ENCODE peak calls at places on chromosomes 4 and X, in seven cellular contexts. One of them, this sample, is unnamed.

GRCh38 chrX:135516376-135516775 is 4.1 kb upstream of the INTS6L start:
- DNase-seq in cardiac muscle cell: no peak
- DNase-seq in AG04450: no peak
- DNase-seq in sigmoid colon: no peak
- DNase-seq in ascending aorta: no peak
- DNase-seq in pancreas: no peak
- DNase-seq in keratinocyte: no peak
- DNase-seq in this sample: no peak

GRCh38 chrX:105658136-105658535 is 164.2 kb upstream of the NRK start:
- DNase-seq in keratinocyte: no peak
- DNase-seq in sigmoid colon: no peak
- DNase-seq in AG04450: no peak
- DNase-seq in pancreas: no peak
- DNase-seq in ascending aorta: no peak
- DNase-seq in cardiac muscle cell: no peak
- DNase-seq in this sample: no peak

GRCh38 chr4:174036563-174036962 is 246.9 kb downstream of the FBXO8 start:
- DNase-seq in cardiac muscle cell: peak; percentile 45
- DNase-seq in AG04450: no peak
- DNase-seq in ascending aorta: no peak
- DNase-seq in keratinocyte: no peak
- DNase-seq in pancreas: no peak
- DNase-seq in sigmoid colon: no peak
- DNase-seq in this sample: no peak

GRCh38 chrX:73855546-73855945 is 292.5 kb downstream of the CHIC1 start:
- DNase-seq in sigmoid colon: peak; percentile 86
- DNase-seq in cardiac muscle cell: peak; percentile 75
- DNase-seq in keratinocyte: no peak
- DNase-seq in pancreas: peak; percentile 78
- DNase-seq in AG04450: peak; percentile 8
- DNase-seq in ascending aorta: peak; percentile 85
- DNase-seq in this sample: no peak

GRCh38 chr4:67751260-67751659 is 2.9 kb downstream of the GNRHR start:
- DNase-seq in ascending aorta: no peak
- DNase-seq in cardiac muscle cell: no peak
- DNase-seq in keratinocyte: no peak
- DNase-seq in AG04450: no peak
- DNase-seq in pancreas: no peak
- DNase-seq in sigmoid colon: no peak
- DNase-seq in this sample: no peak

GRCh38 chr4:141724646-141725045 is 88.3 kb downstream of the IL15 start:
- DNase-seq in sigmoid colon: no peak
- DNase-seq in keratinocyte: no peak
- DNase-seq in pancreas: no peak
- DNase-seq in cardiac muscle cell: no peak
- DNase-seq in AG04450: no peak
- DNase-seq in ascending aorta: no peak
- DNase-seq in this sample: no peak

GRCh38 chr4:100168521-100168920 is 21.7 kb downstream of the DDIT4L start:
- DNase-seq in pancreas: no peak
- DNase-seq in sigmoid colon: no peak
- DNase-seq in AG04450: no peak
- DNase-seq in ascending aorta: no peak
- DNase-seq in cardiac muscle cell: no peak
- DNase-seq in keratinocyte: no peak
- DNase-seq in this sample: no peak

GRCh38 chr4:24642941-24643628 is 58.7 kb upstream of the DHX15 start:
- DNase-seq in sigmoid colon: no peak
- DNase-seq in pancreas: no peak
- DNase-seq in ascending aorta: no peak
- DNase-seq in AG04450: peak; percentile 80
- DNase-seq in cardiac muscle cell: no peak
- DNase-seq in keratinocyte: no peak
- DNase-seq in this sample: peak; percentile 87

GRCh38 chr4:122480023-122480422 is 23.5 kb upstream of the IL2 start:
- DNase-seq in sigmoid colon: no peak
- DNase-seq in ascending aorta: no peak
- DNase-seq in AG04450: peak; percentile 1
- DNase-seq in cardiac muscle cell: peak; percentile 69
- DNase-seq in keratinocyte: no peak
- DNase-seq in pancreas: no peak
- DNase-seq in this sample: no peak

GRCh38 chr4:43251760-43252317 is 359.3 kb downstream of the GRXCR1 start:
- DNase-seq in pancreas: peak; percentile 15
- DNase-seq in keratinocyte: no peak
- DNase-seq in AG04450: no peak
- DNase-seq in cardiac muscle cell: no peak
- DNase-seq in ascending aorta: no peak
- DNase-seq in sigmoid colon: no peak
- DNase-seq in this sample: no peak

GRCh38 chrX:20019672-20020365 is 29.0 kb upstream of the BCLAF3 start:
- DNase-seq in pancreas: no peak
- DNase-seq in sigmoid colon: no peak
- DNase-seq in AG04450: no peak
- DNase-seq in ascending aorta: no peak
- DNase-seq in keratinocyte: no peak
- DNase-seq in cardiac muscle cell: no peak
- DNase-seq in this sample: no peak

GRCh38 chrX:131791608-131792355 is 231.3 kb upstream of the STK26 start:
- DNase-seq in sigmoid colon: no peak
- DNase-seq in pancreas: no peak
- DNase-seq in AG04450: no peak
- DNase-seq in keratinocyte: no peak
- DNase-seq in cardiac muscle cell: no peak
- DNase-seq in ascending aorta: no peak
- DNase-seq in this sample: no peak

GRCh38 chrX:131789664-131790063 is 233.4 kb upstream of the STK26 start:
- DNase-seq in ascending aorta: no peak
- DNase-seq in sigmoid colon: no peak
- DNase-seq in keratinocyte: no peak
- DNase-seq in AG04450: no peak
- DNase-seq in cardiac muscle cell: no peak
- DNase-seq in pancreas: no peak
- DNase-seq in this sample: no peak

GRCh38 chrX:131795442-131796229 is 227.5 kb upstream of the STK26 start:
- DNase-seq in keratinocyte: no peak
- DNase-seq in sigmoid colon: no peak
- DNase-seq in cardiac muscle cell: no peak
- DNase-seq in pancreas: peak; percentile 51
- DNase-seq in AG04450: no peak
- DNase-seq in ascending aorta: no peak
- DNase-seq in this sample: no peak

GRCh38 chrX:131792789-131793462 is 230.2 kb upstream of the STK26 start:
- DNase-seq in sigmoid colon: peak; percentile 95
- DNase-seq in pancreas: peak; percentile 93
- DNase-seq in keratinocyte: peak; percentile 32
- DNase-seq in AG04450: no peak
- DNase-seq in cardiac muscle cell: no peak
- DNase-seq in ascending aorta: peak; percentile 94
- DNase-seq in this sample: no peak

GRCh38 chrX:131792356-131792749 is 230.7 kb upstream of the STK26 start:
- DNase-seq in sigmoid colon: peak; percentile 96
- DNase-seq in cardiac muscle cell: no peak
- DNase-seq in ascending aorta: peak; percentile 95
- DNase-seq in pancreas: peak; percentile 95
- DNase-seq in keratinocyte: peak; percentile 75
- DNase-seq in AG04450: no peak
- DNase-seq in this sample: no peak
- TF ChIP-seq CTCF in sigmoid colon: no peak
- TF ChIP-seq CTCF in cardiac muscle cell: no peak
- TF ChIP-seq CTCF in ascending aorta: peak; percentile 63
- TF ChIP-seq CTCF in pancreas: no peak
- TF ChIP-seq CTCF in keratinocyte: peak; percentile 20
- TF ChIP-seq CTCF in AG04450: no peak
- TF ChIP-seq CTCF in this sample: no peak

GRCh38 chr4:15882675-15883086 is 55.9 kb downstream of the FGFBP1 start:
- DNase-seq in keratinocyte: peak; percentile 85
- DNase-seq in pancreas: peak; percentile 59
- DNase-seq in ascending aorta: no peak
- DNase-seq in AG04450: peak; percentile 65
- DNase-seq in sigmoid colon: peak; percentile 69
- DNase-seq in cardiac muscle cell: peak; percentile 81
- DNase-seq in this sample: no peak
- H3K4me3 ChIP-seq in keratinocyte: no peak overlapping the region
- H3K4me3 ChIP-seq in pancreas: no peak overlapping the region
- H3K4me3 ChIP-seq in ascending aorta: no peak overlapping the region
- H3K4me3 ChIP-seq in AG04450: no peak overlapping the region
- H3K4me3 ChIP-seq in sigmoid colon: no peak overlapping the region
- H3K4me3 ChIP-seq in cardiac muscle cell: no peak overlapping the region
- H3K4me3 ChIP-seq in this sample: no peak overlapping the region

GRCh38 chr4:89299153-89299789 is 8.3 kb downstream of the GPRIN3 start:
- DNase-seq in pancreas: no peak
- DNase-seq in keratinocyte: no peak
- DNase-seq in AG04450: no peak
- DNase-seq in sigmoid colon: no peak
- DNase-seq in ascending aorta: no peak
- DNase-seq in cardiac muscle cell: peak; percentile 28
- DNase-seq in this sample: no peak
- TF ChIP-seq CTCF in pancreas: no peak
- TF ChIP-seq CTCF in keratinocyte: no peak
- TF ChIP-seq CTCF in AG04450: no peak
- TF ChIP-seq CTCF in sigmoid colon: no peak
- TF ChIP-seq CTCF in ascending aorta: no peak
- TF ChIP-seq CTCF in cardiac muscle cell: no peak
- TF ChIP-seq CTCF in this sample: no peak

GRCh38 chr4:39627413-39627812 is 11.3 kb downstream of the SMIM14 start:
- DNase-seq in pancreas: no peak
- DNase-seq in ascending aorta: no peak
- DNase-seq in cardiac muscle cell: no peak
- DNase-seq in keratinocyte: no peak
- DNase-seq in sigmoid colon: no peak
- DNase-seq in AG04450: no peak
- DNase-seq in this sample: no peak

GRCh38 chr4:39626261-39626660 is 12.4 kb downstream of the SMIM14 start:
- DNase-seq in ascending aorta: no peak
- DNase-seq in cardiac muscle cell: no peak
- DNase-seq in AG04450: no peak
- DNase-seq in keratinocyte: no peak
- DNase-seq in sigmoid colon: no peak
- DNase-seq in pancreas: no peak
- DNase-seq in this sample: no peak

GRCh38 chr4:39621582-39621981 is 17.1 kb downstream of the SMIM14 start:
- DNase-seq in cardiac muscle cell: peak; percentile 40
- DNase-seq in AG04450: no peak
- DNase-seq in keratinocyte: no peak
- DNase-seq in pancreas: peak; percentile 53
- DNase-seq in ascending aorta: peak; percentile 83
- DNase-seq in sigmoid colon: no peak
- DNase-seq in this sample: no peak

GRCh38 chr4:39631700-39632079 is 7.0 kb downstream of the SMIM14 start:
- DNase-seq in ascending aorta: no peak
- DNase-seq in keratinocyte: no peak
- DNase-seq in pancreas: no peak
- DNase-seq in sigmoid colon: no peak
- DNase-seq in cardiac muscle cell: no peak
- DNase-seq in AG04450: no peak
- DNase-seq in this sample: no peak

GRCh38 chr4:39626913-39627312 is 11.8 kb downstream of the SMIM14 start:
- DNase-seq in sigmoid colon: no peak
- DNase-seq in cardiac muscle cell: no peak
- DNase-seq in ascending aorta: no peak
- DNase-seq in pancreas: no peak
- DNase-seq in AG04450: no peak
- DNase-seq in keratinocyte: no peak
- DNase-seq in this sample: no peak
- H3K4me3 ChIP-seq in sigmoid colon: no peak overlapping the region
- H3K4me3 ChIP-seq in cardiac muscle cell: no peak overlapping the region
- H3K4me3 ChIP-seq in ascending aorta: no peak overlapping the region
- H3K4me3 ChIP-seq in pancreas: no peak overlapping the region
- H3K4me3 ChIP-seq in AG04450: no peak overlapping the region
- H3K4me3 ChIP-seq in keratinocyte: no peak overlapping the region
- H3K4me3 ChIP-seq in this sample: no peak overlapping the region

DNA sequence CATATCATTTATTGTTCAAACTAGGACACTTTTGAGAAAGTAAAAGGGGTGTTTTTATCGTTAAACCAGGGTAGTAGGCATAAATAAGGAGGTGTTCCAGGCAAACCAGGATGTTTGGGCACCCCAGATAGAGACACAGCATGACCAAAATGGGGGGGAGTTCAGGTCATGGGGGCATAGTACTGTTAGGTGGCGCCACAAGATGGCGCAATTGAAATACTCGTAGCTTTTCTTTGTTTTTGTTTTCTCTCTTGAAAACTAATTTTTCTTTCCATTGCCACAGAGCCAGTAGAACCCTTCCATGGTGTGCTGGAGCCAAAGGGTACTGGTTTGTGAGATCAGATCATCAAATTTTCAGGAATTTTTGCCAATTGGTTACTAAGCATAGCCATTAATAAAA is 283.4 kb downstream of the BCOR start:
- DNase-seq in pancreas: no peak
- DNase-seq in keratinocyte: no peak
- DNase-seq in cardiac muscle cell: no peak
- DNase-seq in AG04450: no peak
- DNase-seq in sigmoid colon: no peak
- DNase-seq in ascending aorta: no peak
- DNase-seq in this sample: no peak
- TF ChIP-seq CTCF in pancreas: peak; percentile 8
- TF ChIP-seq CTCF in keratinocyte: peak; percentile 45
- TF ChIP-seq CTCF in cardiac muscle cell: peak; percentile 45
- TF ChIP-seq CTCF in AG04450: peak; percentile 37
- TF ChIP-seq CTCF in sigmoid colon: no peak
- TF ChIP-seq CTCF in ascending aorta: peak; percentile 28
- TF ChIP-seq CTCF in this sample: peak; percentile 55

GRCh38 chr4:185878633-185879032 is 66.6 kb upstream of the SORBS2 start:
- DNase-seq in cardiac muscle cell: no peak
- DNase-seq in pancreas: no peak
- DNase-seq in AG04450: no peak
- DNase-seq in sigmoid colon: no peak
- DNase-seq in ascending aorta: no peak
- DNase-seq in keratinocyte: no peak
- DNase-seq in this sample: no peak
- H3K4me3 ChIP-seq in cardiac muscle cell: no peak overlapping the region
- H3K4me3 ChIP-seq in pancreas: no peak overlapping the region
- H3K4me3 ChIP-seq in AG04450: no peak overlapping the region
- H3K4me3 ChIP-seq in sigmoid colon: no peak overlapping the region
- H3K4me3 ChIP-seq in ascending aorta: no peak overlapping the region
- H3K4me3 ChIP-seq in keratinocyte: no peak overlapping the region
- H3K4me3 ChIP-seq in this sample: no peak overlapping the region

GRCh38 chrX:53683556-53684414 is 2.7 kb downstream of the HUWE1 start:
- DNase-seq in sigmoid colon: peak; percentile 98
- DNase-seq in cardiac muscle cell: peak; percentile 97
- DNase-seq in keratinocyte: peak; percentile 82
- DNase-seq in ascending aorta: peak; percentile 96
- DNase-seq in AG04450: peak; percentile 94
- DNase-seq in pancreas: peak; percentile 93
- DNase-seq in this sample: peak; percentile 91
- TF ChIP-seq CTCF in sigmoid colon: no peak
- TF ChIP-seq CTCF in cardiac muscle cell: no peak
- TF ChIP-seq CTCF in keratinocyte: no peak
- TF ChIP-seq CTCF in ascending aorta: no peak
- TF ChIP-seq CTCF in AG04450: no peak
- TF ChIP-seq CTCF in pancreas: no peak
- TF ChIP-seq CTCF in this sample: no peak

DNA sequence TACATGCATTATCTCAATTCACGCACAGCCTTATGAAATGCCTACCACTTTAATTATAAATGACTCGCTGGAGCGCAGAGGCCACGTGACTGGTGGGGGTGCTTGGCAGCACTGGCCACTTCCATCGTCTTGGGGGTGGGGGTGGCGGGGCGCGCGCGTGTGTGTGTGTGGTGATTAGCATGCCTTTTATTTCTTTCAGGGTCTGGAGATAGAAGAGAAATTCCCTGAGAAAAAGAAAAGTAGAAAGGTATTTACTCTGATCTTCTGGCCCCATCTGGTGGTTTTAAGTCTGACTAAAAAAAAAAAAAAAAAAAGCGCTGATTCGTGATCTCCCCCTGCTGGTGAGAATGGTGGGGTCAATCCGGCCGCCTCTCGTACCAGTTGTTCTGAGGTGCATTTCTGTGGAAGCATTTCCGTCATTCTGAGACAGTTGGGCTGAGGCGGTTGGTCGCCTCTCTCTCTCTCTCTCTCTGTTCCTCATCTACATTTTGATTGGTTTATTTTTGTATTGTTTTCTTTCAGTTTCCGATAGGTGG is at the start of gene CCNB3:
- DNase-seq in ascending aorta: peak; percentile 75
- DNase-seq in sigmoid colon: peak; percentile 81
- DNase-seq in pancreas: peak; percentile 73
- DNase-seq in keratinocyte: no peak
- DNase-seq in AG04450: peak; percentile 10
- DNase-seq in cardiac muscle cell: peak; percentile 71
- DNase-seq in this sample: no peak
- H3K4me3 ChIP-seq in ascending aorta: peak within 1 kb of the TSS; percentile 3
- H3K4me3 ChIP-seq in sigmoid colon: peak within 1 kb of the TSS; percentile 35
- H3K4me3 ChIP-seq in pancreas: peak within 1 kb of the TSS; percentile 5
- H3K4me3 ChIP-seq in keratinocyte: peak within 1 kb of the TSS; percentile 8
- H3K4me3 ChIP-seq in AG04450: peak within 1 kb of the TSS; percentile 34
- H3K4me3 ChIP-seq in cardiac muscle cell: no peak within 1 kb of the TSS
- H3K4me3 ChIP-seq in this sample: peak within 1 kb of the TSS; percentile 26

This sample was measured in epithelial cell of proximal tubule.